ENCODE peak calls at places on chromosome 2, in ten cellular contexts. D is HTR-8/SVneo, R is left ventricle myocardium superior, T is GM12865, A is HCEC 1CT, Z is EH, H is posterior cingulate gyrus, U is BE2C, P is renal cortical epithelial cell, B is activated T-helper 1 cell treated with Interleukin-2 at 50 U/mL for 16 hours. W is an unnamed sample.

GRCh38 chr2:137969418-137969765 is 5.1 kb downstream of the HNMT start:
- DNase-seq in D (peak), R (no peak), T (no peak), A (peak), Z (peak), H (no peak), U (no peak), P (peak), B (no peak), W (no peak)

GRCh38 chr2:111238336-111238735 is 117.6 kb downstream of the BCL2L11 start:
- DNase-seq in D (no peak), R (no peak), T (no peak), A (no peak), Z (no peak), H (no peak), U (no peak), P (peak), B (no peak), W (no peak)

GRCh38 chr2:60565472-60565871 is 12.0 kb upstream of the BCL11A start:
- DNase-seq in D (no peak), R (no peak), T (peak), A (no peak), Z (peak), H (no peak), U (peak), P (peak), B (no peak), W (no peak)

GRCh38 chr2:70922591-70923234 is 13.0 kb upstream of the ATP6V1B1 start:
- DNase-seq in D (no peak), R (no peak), T (no peak), A (no peak), Z (no peak), H (no peak), U (no peak), P (no peak), B (no peak), W (no peak)

GRCh38 chr2:79393806-79394484 is 118.9 kb upstream of the CTNNA2 start:
- DNase-seq in D (no peak), R (no peak), T (no peak), A (no peak), Z (no peak), H (no peak), U (peak), P (no peak), B (no peak), W (no peak)

GRCh38 chr2:64014628-64015027 is 4.6 kb downstream of the VPS54 start:
- DNase-seq in D (no peak), R (no peak), T (no peak), A (no peak), Z (no peak), H (no peak), U (no peak), P (no peak), B (no peak), W (no peak)

GRCh38 chr2:186751790-186752189 is 57.9 kb downstream of the FAM171B start:
- DNase-seq in D (no peak), R (no peak), T (peak), A (no peak), Z (no peak), H (no peak), U (no peak), P (peak), B (no peak), W (no peak)

GRCh38 chr2:1716441-1716840 is 27.9 kb downstream of the PXDN start:
- DNase-seq in D (no peak), R (no peak), T (no peak), A (no peak), Z (no peak), H (no peak), U (no peak), P (no peak), B (no peak), W (no peak)

GRCh38 chr2:221104391-221104811 is 467.7 kb downstream of the EPHA4 start:
- DNase-seq in D (no peak), R (peak), T (peak), A (peak), Z (peak), H (peak), U (no peak), P (no peak), B (no peak), W (peak)

GRCh38 chr2:215435809-215436704 is at the start of gene FN1:
- DNase-seq in D (peak), R (peak), T (peak), A (peak), Z (peak), H (peak), U (peak), P (peak), B (peak), W (peak)

GRCh38 chr2:28427741-28428412 is 35.2 kb downstream of the FOSL2 start:
- DNase-seq in D (no peak), R (no peak), T (no peak), A (no peak), Z (no peak), H (no peak), U (no peak), P (no peak), B (no peak), W (no peak)

GRCh38 chr2:60484080-60484737 is 69.2 kb downstream of the BCL11A start:
- DNase-seq in D (peak), R (no peak), T (peak), A (no peak), Z (peak), H (no peak), U (no peak), P (no peak), B (no peak), W (no peak)

GRCh38 chr2:146623771-146624170 is 1221.1 kb upstream of the ACVR2A start:
- DNase-seq in D (no peak), R (no peak), T (no peak), A (no peak), Z (peak), H (no peak), U (no peak), P (peak), B (no peak), W (no peak)

GRCh38 chr2:11158916-11159573 is 3.8 kb downstream of the SLC66A3 start:
- DNase-seq in D (no peak), R (no peak), T (no peak), A (no peak), Z (no peak), H (no peak), U (peak), P (no peak), B (no peak), W (no peak)

GRCh38 chr2:763766-764525 is 86.7 kb upstream of the TMEM18 start:
- DNase-seq in D (peak), R (no peak), T (no peak), A (no peak), Z (peak), H (no peak), U (no peak), P (peak), B (no peak), W (no peak)

GRCh38 chr2:216714412-216714775 is 19.0 kb upstream of the IGFBP5 start:
- DNase-seq in D (no peak), R (no peak), T (no peak), A (peak), Z (peak), H (no peak), U (no peak), P (peak), B (no peak), W (no peak)

GRCh38 chr2:107986278-107987217 is at the start of gene SLC5A7:
- DNase-seq in D (no peak), R (peak), T (no peak), A (no peak), Z (no peak), H (no peak), U (no peak), P (no peak), B (no peak), W (no peak)